ENCODE peak calls at places on chromosome 6, in five cellular contexts. One of them, this sample, is unnamed.

GRCh38 chr6:20182926-20183521 is 29.2 kb downstream of the MBOAT1 start:
- DNase-seq in neural progenitor cell: no peak
- DNase-seq in MM.1S: no peak
- DNase-seq in ovary: no peak
- DNase-seq in uterus: no peak
- DNase-seq in this sample: peak

GRCh38 chr6:136517002-136517401 is 33.2 kb downstream of the MAP7 start:
- DNase-seq in MM.1S: no peak
- DNase-seq in uterus: no peak
- DNase-seq in ovary: no peak
- DNase-seq in neural progenitor cell: no peak
- DNase-seq in this sample: no peak

GRCh38 chr6:43433148-43433547 is 5.8 kb downstream of the ABCC10 start:
- DNase-seq in ovary: no peak
- DNase-seq in MM.1S: no peak
- DNase-seq in uterus: no peak
- DNase-seq in neural progenitor cell: no peak
- DNase-seq in this sample: no peak

GRCh38 chr6:151292974-151293373 is 53.2 kb downstream of the AKAP12 start:
- DNase-seq in neural progenitor cell: no peak
- DNase-seq in MM.1S: no peak
- DNase-seq in ovary: no peak
- DNase-seq in uterus: no peak
- DNase-seq in this sample: no peak

GRCh38 chr6:150584065-150584464 is 15.6 kb upstream of the PLEKHG1 start:
- DNase-seq in neural progenitor cell: no peak
- DNase-seq in ovary: no peak
- DNase-seq in uterus: no peak
- DNase-seq in MM.1S: no peak
- DNase-seq in this sample: no peak

GRCh38 chr6:45044086-45044485 is 284.0 kb upstream of the RUNX2 start:
- DNase-seq in ovary: no peak
- DNase-seq in uterus: no peak
- DNase-seq in MM.1S: no peak
- DNase-seq in neural progenitor cell: peak
- DNase-seq in this sample: no peak

GRCh38 chr6:14729186-14729871 is 516.5 kb upstream of the JARID2 start:
- DNase-seq in ovary: no peak
- DNase-seq in neural progenitor cell: peak
- DNase-seq in uterus: no peak
- DNase-seq in MM.1S: no peak
- DNase-seq in this sample: no peak

GRCh38 chr6:106027760-106028159 is 58.4 kb upstream of the PRDM1 start:
- DNase-seq in uterus: no peak
- DNase-seq in neural progenitor cell: peak
- DNase-seq in MM.1S: no peak
- DNase-seq in ovary: no peak
- DNase-seq in this sample: no peak

GRCh38 chr6:5132741-5133140 is 47.6 kb downstream of the PPP1R3G start:
- DNase-seq in ovary: peak
- DNase-seq in MM.1S: no peak
- DNase-seq in uterus: peak
- DNase-seq in neural progenitor cell: peak
- DNase-seq in this sample: no peak
- H3K4me3 ChIP-seq in ovary: peak
- H3K4me3 ChIP-seq in MM.1S: no peak
- H3K4me3 ChIP-seq in uterus: no peak
- H3K4me3 ChIP-seq in neural progenitor cell: peak
- H3K4me3 ChIP-seq in this sample: no peak

DNA sequence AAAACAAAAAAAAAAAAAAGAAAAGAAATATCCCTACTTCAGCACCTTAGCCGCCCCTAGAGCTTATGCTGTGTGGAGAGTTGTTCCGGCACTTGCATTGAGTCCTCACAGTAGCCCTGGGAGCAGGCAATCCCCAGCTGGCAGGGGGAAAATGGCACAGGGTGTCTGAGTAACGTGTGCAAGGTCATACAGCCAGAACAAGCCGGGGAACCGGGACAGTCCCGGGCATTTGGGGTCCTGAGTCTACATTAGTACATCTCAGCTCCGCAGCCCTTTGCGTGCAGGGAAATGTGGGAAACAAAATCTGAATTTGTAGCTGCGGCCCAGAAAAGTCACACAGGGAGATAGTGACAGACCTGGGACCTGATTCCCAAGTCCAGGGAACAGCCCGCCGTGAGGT is 3.4 kb downstream of the BAK1 start:
- DNase-seq in uterus: no peak
- DNase-seq in neural progenitor cell: no peak
- DNase-seq in MM.1S: no peak
- DNase-seq in ovary: no peak
- DNase-seq in this sample: no peak
- H3K4me3 ChIP-seq in uterus: no peak
- H3K4me3 ChIP-seq in neural progenitor cell: no peak
- H3K4me3 ChIP-seq in MM.1S: no peak
- H3K4me3 ChIP-seq in ovary: no peak
- H3K4me3 ChIP-seq in this sample: no peak

DNA sequence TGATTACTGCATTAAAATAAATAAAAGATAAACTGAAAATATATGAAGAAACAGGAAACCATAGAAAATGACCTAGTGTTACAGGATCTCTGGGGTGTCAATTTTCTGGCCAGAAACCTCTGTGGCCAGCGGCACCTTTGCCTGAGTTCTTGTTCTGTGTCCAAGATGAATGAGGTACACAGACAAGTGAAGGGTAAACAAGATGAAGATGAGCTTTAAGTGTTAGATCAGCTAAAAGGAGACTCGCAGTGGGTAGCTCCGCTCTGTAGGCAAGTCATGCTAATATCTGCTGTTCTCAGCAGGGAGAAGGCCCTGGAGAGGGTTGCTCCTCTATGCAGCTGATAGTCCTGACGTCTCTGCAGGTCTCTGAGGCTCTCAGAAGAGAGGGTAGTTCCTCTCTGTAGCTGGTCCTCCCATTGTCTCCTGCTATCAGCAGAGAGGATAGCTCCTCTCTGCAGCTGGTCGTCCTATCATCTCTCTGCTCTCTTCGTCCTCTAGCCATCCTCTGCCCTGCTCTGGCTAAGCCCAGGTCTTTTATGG is 35.9 kb upstream of the TBC1D22B start:
- DNase-seq in neural progenitor cell: no peak
- DNase-seq in ovary: no peak
- DNase-seq in uterus: no peak
- DNase-seq in MM.1S: no peak
- DNase-seq in this sample: no peak
- H3K4me3 ChIP-seq in neural progenitor cell: peak
- H3K4me3 ChIP-seq in ovary: peak
- H3K4me3 ChIP-seq in uterus: no peak
- H3K4me3 ChIP-seq in MM.1S: peak
- H3K4me3 ChIP-seq in this sample: peak

GRCh38 chr6:134249412-134249758 is 68.5 kb downstream of the SGK1 start:
- DNase-seq in uterus: no peak
- DNase-seq in MM.1S: no peak
- DNase-seq in neural progenitor cell: no peak
- DNase-seq in ovary: no peak
- DNase-seq in this sample: no peak
- H3K4me3 ChIP-seq in uterus: no peak
- H3K4me3 ChIP-seq in MM.1S: no peak
- H3K4me3 ChIP-seq in neural progenitor cell: no peak
- H3K4me3 ChIP-seq in ovary: no peak
- H3K4me3 ChIP-seq in this sample: no peak

DNA sequence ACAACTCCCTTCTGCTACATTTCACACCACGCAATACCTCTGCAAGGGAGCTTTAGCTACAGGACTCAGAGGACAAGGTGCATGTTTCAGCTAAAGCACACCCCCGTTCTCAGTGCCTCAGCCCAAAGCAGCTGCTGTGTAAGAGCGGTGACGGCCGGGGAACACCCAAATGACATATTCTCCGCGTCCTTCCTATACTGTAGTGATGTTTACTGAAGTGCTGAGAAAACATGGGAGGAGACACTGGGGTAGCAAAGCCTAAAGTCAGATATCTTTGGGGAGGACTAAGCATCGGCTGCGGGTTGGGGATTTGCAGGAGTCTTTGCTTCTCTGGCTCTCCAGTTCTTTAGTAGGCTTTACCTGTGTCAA is 1.7 kb downstream of the SLC22A23 start:
- DNase-seq in ovary: no peak
- DNase-seq in MM.1S: no peak
- DNase-seq in uterus: no peak
- DNase-seq in neural progenitor cell: no peak
- DNase-seq in this sample: no peak
- H3K4me3 ChIP-seq in ovary: peak
- H3K4me3 ChIP-seq in MM.1S: no peak
- H3K4me3 ChIP-seq in uterus: peak
- H3K4me3 ChIP-seq in neural progenitor cell: peak
- H3K4me3 ChIP-seq in this sample: peak

GRCh38 chr6:107116923-107117417 is 1.7 kb upstream of the BEND3 start:
- DNase-seq in uterus: no peak
- DNase-seq in neural progenitor cell: no peak
- DNase-seq in ovary: no peak
- DNase-seq in MM.1S: no peak
- DNase-seq in this sample: no peak
- H3K4me3 ChIP-seq in uterus: no peak
- H3K4me3 ChIP-seq in neural progenitor cell: peak
- H3K4me3 ChIP-seq in ovary: no peak
- H3K4me3 ChIP-seq in MM.1S: peak
- H3K4me3 ChIP-seq in this sample: no peak

GRCh38 chr6:3867616-3868502 is 18.7 kb downstream of the FAM50B start:
- DNase-seq in MM.1S: no peak
- DNase-seq in uterus: no peak
- DNase-seq in neural progenitor cell: no peak
- DNase-seq in ovary: no peak
- DNase-seq in this sample: no peak
- H3K4me3 ChIP-seq in MM.1S: no peak
- H3K4me3 ChIP-seq in uterus: no peak
- H3K4me3 ChIP-seq in neural progenitor cell: no peak
- H3K4me3 ChIP-seq in ovary: no peak
- H3K4me3 ChIP-seq in this sample: no peak

DNA sequence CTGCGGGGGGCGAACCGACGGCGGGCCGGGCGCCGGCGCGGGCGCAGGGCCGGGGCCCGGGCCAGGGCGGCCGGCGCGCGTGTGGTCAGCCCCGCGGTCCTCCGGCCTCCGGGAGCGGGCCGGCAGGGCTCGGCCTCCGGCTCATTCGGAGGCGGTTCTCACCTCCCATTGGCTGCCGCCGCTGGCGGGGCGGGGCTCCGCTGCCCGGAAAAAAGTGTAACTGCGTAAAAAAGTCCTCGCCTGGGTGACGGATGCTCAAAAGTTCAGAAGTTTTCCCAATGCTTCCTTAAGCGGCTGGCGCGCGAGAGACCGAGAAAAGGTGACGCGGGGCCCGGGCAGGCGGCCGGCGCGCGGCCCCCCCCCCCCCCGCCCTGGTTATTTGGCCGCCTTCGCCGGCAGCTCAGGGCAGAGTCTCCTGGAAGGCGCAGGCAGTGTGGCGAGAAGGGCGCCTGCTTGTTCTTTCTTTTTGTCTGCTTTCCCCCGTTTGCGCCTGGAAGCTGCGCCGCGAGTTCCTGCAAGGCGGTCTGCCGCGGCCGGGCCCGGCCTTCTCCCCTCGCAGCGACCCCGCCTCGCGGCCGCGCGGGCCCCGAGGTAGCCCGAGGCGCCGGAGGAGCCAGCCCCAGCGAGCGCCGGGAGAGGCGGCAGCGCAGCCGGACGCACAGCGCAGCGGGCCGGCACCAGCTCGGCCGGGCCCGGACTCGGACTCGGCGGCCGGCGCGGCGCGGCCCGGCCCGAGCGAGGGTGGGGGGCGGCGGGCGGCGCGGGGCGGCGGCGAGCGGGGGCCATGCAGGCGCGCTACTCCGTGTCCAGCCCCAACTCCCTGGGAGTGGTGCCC is at the start of gene FOXC1:
- DNase-seq in uterus: peak
- DNase-seq in ovary: peak
- DNase-seq in neural progenitor cell: peak
- DNase-seq in MM.1S: peak
- DNase-seq in this sample: peak
- H3K4me3 ChIP-seq in uterus: peak
- H3K4me3 ChIP-seq in ovary: peak
- H3K4me3 ChIP-seq in neural progenitor cell: peak
- H3K4me3 ChIP-seq in MM.1S: no peak
- H3K4me3 ChIP-seq in this sample: peak